ENCODE peak calls at places on chromosomes 1 and 21, in six cellular contexts. Y is OCI-LY7; J is Peyer's patch; C is AG09309; P is CD8-positive, alpha-beta T cell; M is MM.1S. X is an unnamed sample.

GRCh38 chr1:67888707-67889106 is 55.4 kb upstream of the GNG12 start:
- DNase-seq in J (no peak), C (no peak), Y (no peak), P (no peak), M (no peak), X (no peak)

GRCh38 chr1:151581946-151582345 is 29.9 kb upstream of the SNX27 start:
- DNase-seq in M (no peak), J (no peak), C (no peak), Y (no peak), P (no peak), X (no peak)

GRCh38 chr1:152860129-152860528 is 333 bp downstream of the LCE7A start:
- DNase-seq in C (no peak), J (no peak), M (no peak), Y (no peak), P (no peak), X (no peak)

GRCh38 chr1:31111290-31111951 is 45.9 kb upstream of the PUM1 start:
- DNase-seq in P (no peak), J (no peak), C (peak; percentile 51), Y (no peak), M (no peak), X (no peak)

GRCh38 chr1:15432327-15432726 is 5.9 kb upstream of the CTRC start:
- DNase-seq in J (peak; percentile 69), P (no peak), C (no peak), Y (no peak), M (no peak), X (no peak)

GRCh38 chr1:206556047-206556747 is 48.9 kb downstream of the RASSF5 start:
- DNase-seq in C (no peak), P (peak; percentile 43), M (no peak), J (no peak), Y (no peak), X (peak; percentile 57)

GRCh38 chr1:109238382-109238781 is 11.0 kb upstream of the CELSR2 start:
- DNase-seq in M (no peak), P (no peak), C (no peak), Y (no peak), J (no peak), X (no peak)

GRCh38 chr1:240149488-240150094 is 57.9 kb downstream of the FMN2 start:
- DNase-seq in Y (peak; percentile 11), M (peak; percentile 43), P (no peak), C (no peak), J (no peak), X (peak; percentile 20)

GRCh38 chr1:218983848-218984247 is 189.8 kb upstream of the LYPLAL1 start:
- DNase-seq in P (no peak), M (no peak), Y (peak; percentile 2), J (no peak), C (no peak), X (no peak)

GRCh38 chr1:22053861-22054770 is 1.6 kb downstream of the CDC42 start:
- DNase-seq in J (no peak), M (no peak), C (no peak), P (no peak), Y (no peak), X (no peak)

GRCh38 chr1:221100196-221100950 is 221.1 kb downstream of the HLX start:
- DNase-seq in J (no peak), M (no peak), C (peak; percentile 76), P (no peak), Y (no peak), X (no peak)

GRCh38 chr1:55217226-55217996 is 2.2 kb upstream of the USP24 start:
- DNase-seq in P (peak; percentile 58), J (no peak), Y (peak; percentile 61), C (no peak), M (no peak), X (no peak)

GRCh38 chr1:225817611-225818061 is 7.7 kb downstream of the EPHX1 start:
- DNase-seq in P (no peak), M (no peak), C (peak; percentile 86), Y (no peak), J (peak; percentile 79), X (no peak)

GRCh38 chr21:41598561-41599511 is 90.9 kb upstream of the TMPRSS2 start:
- DNase-seq in P (no peak), M (no peak), C (no peak), Y (peak; percentile 20), J (peak; percentile 29), X (no peak)

GRCh38 chr21:35390013-35390776 is 341.1 kb upstream of the RUNX1 start:
- DNase-seq in J (no peak), C (peak; percentile 42), Y (no peak), M (no peak), P (no peak), X (no peak)

GRCh38 chr1:184044603-184045376 is 6.7 kb upstream of the TSEN15 start:
- DNase-seq in M (no peak), P (no peak), J (no peak), C (no peak), Y (no peak), X (no peak)

GRCh38 chr1:68623700-68624099 is 126.8 kb upstream of the DEPDC1 start:
- DNase-seq in P (no peak), J (no peak), C (no peak), M (no peak), Y (no peak), X (no peak)

GRCh38 chr1:104878203-104878911 is 1128.7 kb downstream of the AMY1C start:
- DNase-seq in C (no peak), J (peak; percentile 20), P (no peak), M (no peak), Y (peak; percentile 48), X (no peak)

GRCh38 chr1:221663321-221663720 is 78.6 kb downstream of the DUSP10 start:
- DNase-seq in P (no peak), C (no peak), M (no peak), J (no peak), Y (no peak), X (no peak)

GRCh38 chr1:53144201-53144600 is 1.8 kb upstream of the SLC1A7 start:
- DNase-seq in M (no peak), C (no peak), J (no peak), Y (no peak), P (no peak), X (no peak)

GRCh38 chr1:53379662-53380002 is 51.8 kb upstream of the LRP8 start:
- DNase-seq in M (no peak), P (no peak), C (no peak), J (peak; percentile 13), Y (no peak), X (no peak)

GRCh38 chr1:246906833-246907232 is 24.9 kb downstream of the AHCTF1 start:
- DNase-seq in J (no peak), M (no peak), Y (no peak), P (no peak), C (no peak), X (no peak)

GRCh38 chr1:243568793-243569192 is 281.2 kb downstream of the AKT3 start:
- DNase-seq in M (no peak), P (no peak), Y (no peak), C (peak; percentile 11), J (no peak), X (no peak)

GRCh38 chr1:85975770-85976386 is 180.7 kb downstream of the COL24A1 start:
- DNase-seq in C (no peak), Y (no peak), P (no peak), J (no peak), M (no peak), X (no peak)

GRCh38 chr1:96550014-96550413 is 171.6 kb upstream of the PTBP2 start:
- DNase-seq in C (no peak), J (no peak), M (no peak), Y (no peak), P (no peak), X (no peak)

GRCh38 chr1:203325418-203326091 is 20.2 kb downstream of the BTG2 start:
- DNase-seq in C (no peak), J (peak; percentile 71), M (peak; percentile 55), P (no peak), Y (peak; percentile 83), X (peak; percentile 59)

GRCh38 chr1:44375547-44375946 is 20.5 kb upstream of the ERI3 start:
- DNase-seq in P (no peak), Y (no peak), J (no peak), M (no peak), C (no peak), X (no peak)

GRCh38 chr1:215606564-215607168 is 39.6 kb downstream of the KCTD3 start:
- DNase-seq in Y (peak; percentile 4), C (no peak), J (no peak), P (no peak), M (peak; percentile 19), X (no peak)
- TF ChIP-seq CTCF in Y (peak; percentile 79), C (peak; percentile 24), J (no peak), P (no peak), M (peak; percentile 59), X (peak; percentile 27)

GRCh38 chr1:176767714-176768136 is 304.8 kb downstream of the PAPPA2 start:
- DNase-seq in J (no peak), P (no peak), M (no peak), C (no peak), Y (no peak), X (no peak)

GRCh38 chr1:176766779-176767178 is 303.8 kb downstream of the PAPPA2 start:
- DNase-seq in P (no peak), M (no peak), Y (no peak), C (no peak), J (no peak), X (no peak)

GRCh38 chr1:176770066-176770465 is 307.1 kb downstream of the PAPPA2 start:
- DNase-seq in Y (no peak), J (no peak), P (no peak), C (no peak), M (no peak), X (no peak)

GRCh38 chr1:176768532-176768931 is 305.6 kb downstream of the PAPPA2 start:
- DNase-seq in J (no peak), C (no peak), P (no peak), Y (no peak), M (no peak), X (no peak)

DNA sequence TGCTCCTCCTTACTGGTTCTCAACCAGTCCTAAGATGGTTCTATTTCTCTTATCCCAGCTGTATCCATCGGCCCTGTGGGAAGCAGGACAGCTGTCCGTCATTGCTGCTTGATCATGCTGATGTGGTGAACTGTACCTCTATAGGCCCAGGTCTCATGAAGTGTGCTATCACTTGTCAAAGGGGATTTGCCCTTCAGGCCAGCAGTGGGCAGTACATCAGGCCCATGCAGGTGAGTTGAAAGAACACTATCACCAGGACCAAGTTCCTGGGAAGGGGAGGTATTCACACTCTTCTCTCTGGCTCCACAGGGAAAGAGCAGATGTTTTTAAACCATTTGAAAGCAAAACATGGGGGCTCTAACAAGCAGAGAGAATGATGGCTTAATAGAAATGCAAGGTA is 302.6 kb downstream of the PAPPA2 start:
- DNase-seq in P (no peak), J (no peak), Y (no peak), C (no peak), M (no peak), X (no peak)
- TF ChIP-seq CTCF in P (no peak), J (no peak), Y (no peak), C (no peak), M (no peak), X (no peak)

DNA sequence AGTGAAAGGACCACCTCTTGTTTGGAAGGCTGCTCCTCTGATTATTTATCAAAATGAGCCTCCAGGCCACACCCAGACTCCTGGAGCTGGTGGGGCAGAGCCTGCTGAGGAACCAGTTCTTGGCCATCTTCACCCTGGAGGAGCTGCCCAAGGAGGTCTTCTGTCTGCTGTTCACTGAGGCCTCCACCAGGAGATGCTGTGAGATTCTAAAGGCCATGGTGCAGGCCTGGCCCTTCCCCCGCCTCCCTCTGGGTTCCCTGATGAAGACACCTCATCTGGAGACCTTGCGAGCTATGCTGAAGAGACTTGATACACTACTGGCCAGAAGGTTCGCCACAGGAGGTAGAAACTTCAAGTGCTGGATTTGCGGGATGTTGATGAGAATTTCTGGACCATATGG is 61.7 kb upstream of the GJA8 start:
- DNase-seq in M (no peak), J (no peak), C (no peak), P (no peak), Y (no peak), X (peak; percentile 10)
- TF ChIP-seq CTCF in M (no peak), J (no peak), C (no peak), P (no peak), Y (peak; percentile 17), X (no peak)

GRCh38 chr21:28587748-28588147 is 404.9 kb downstream of the LTN1 start:
- DNase-seq in J (no peak), C (peak; percentile 74), P (no peak), M (no peak), Y (no peak), X (no peak)
- TF ChIP-seq CTCF in J (no peak), C (no peak), P (no peak), M (no peak), Y (no peak), X (no peak)

X was measured in GM13976.